ENCODE peak calls at places on chromosomes 6 and 20, in five cellular contexts. D, N, Q, Z and W are unnamed samples.

GRCh38 chr6:836276-836853 is 143.4 kb upstream of the EXOC2 start:
- DNase-seq in D (no peak), N (no peak), Q (no peak), Z (no peak), W (no peak)

GRCh38 chr6:14130431-14131075 is 13.0 kb downstream of the CD83 start:
- DNase-seq in D (no peak), N (no peak), Q (no peak), Z (no peak), W (peak; percentile 47)

GRCh38 chr6:111898452-111898851 is 25.2 kb upstream of the FYN start:
- DNase-seq in D (no peak), N (no peak), Q (peak; percentile 71), Z (no peak), W (no peak)

GRCh38 chr6:112906737-112907136 is 559.6 kb downstream of the RFPL4B start:
- DNase-seq in D (peak; percentile 97), N (no peak), Q (no peak), Z (no peak), W (peak; percentile 97)

GRCh38 chr20:13147071-13147961 is 73.8 kb upstream of the ISM1 start:
- DNase-seq in D (peak; percentile 66), N (no peak), Q (no peak), Z (no peak), W (no peak)

GRCh38 chr20:19903168-19903676 is 113.9 kb upstream of the NAA20 start:
- DNase-seq in D (peak; percentile 30), N (no peak), Q (no peak), Z (no peak), W (no peak)

GRCh38 chr20:18019068-18019467 is 38.6 kb downstream of the OVOL2 start:
- DNase-seq in D (no peak), N (no peak), Q (peak; percentile 75), Z (peak; percentile 37), W (peak; percentile 15)

GRCh38 chr6:25369450-25370086 is 90.4 kb downstream of the CARMIL1 start:
- DNase-seq in D (no peak), N (no peak), Q (peak; percentile 71), Z (no peak), W (peak; percentile 83)

GRCh38 chr20:25083773-25084615 is 2.1 kb upstream of the VSX1 start:
- DNase-seq in D (no peak), N (no peak), Q (peak; percentile 91), Z (no peak), W (no peak)

GRCh38 chr6:115945306-115945705 is 115.4 kb downstream of the FRK start:
- DNase-seq in D (peak; percentile 73), N (no peak), Q (no peak), Z (no peak), W (peak; percentile 86)

GRCh38 chr20:16608265-16608636 is 35.0 kb upstream of the KIF16B start:
- DNase-seq in D (no peak), N (no peak), Q (no peak), Z (no peak), W (no peak)

GRCh38 chr6:128249429-128249828 is 271.0 kb downstream of the PTPRK start:
- DNase-seq in D (no peak), N (no peak), Q (no peak), Z (no peak), W (no peak)